ENCODE peak calls at places on chromosomes 3 and 15, in six cellular contexts. D, Z, J, W, B and Q are unnamed samples.

GRCh38 chr3:41464858-41465257 is 265.6 kb downstream of the CTNNB1 start:
- DNase-seq in J (no peak), B (no peak), D (no peak), W (no peak), Z (no peak), Q (no peak)

GRCh38 chr3:132788299-132788698 is 66.1 kb upstream of the NPHP3 start:
- DNase-seq in B (no peak), J (no peak), D (no peak), W (no peak), Z (peak), Q (no peak)

GRCh38 chr3:31407665-31408064 is 125.1 kb upstream of the STT3B start:
- DNase-seq in J (no peak), B (no peak), W (no peak), Z (no peak), D (no peak), Q (no peak)

GRCh38 chr15:49045691-49046112 is 544 bp downstream of the SECISBP2L start:
- DNase-seq in D (peak), W (no peak), J (peak), B (no peak), Z (no peak), Q (peak)

GRCh38 chr3:40152482-40153133 is 156.9 kb upstream of the EIF1B start:
- DNase-seq in Z (no peak), D (no peak), W (no peak), J (no peak), B (no peak), Q (no peak)

GRCh38 chr3:120102674-120103073 is 8.4 kb upstream of the GSK3B start:
- DNase-seq in W (no peak), Z (no peak), J (no peak), D (no peak), B (no peak), Q (no peak)

GRCh38 chr3:52052831-52053306 is 3.5 kb downstream of the DUSP7 start:
- DNase-seq in D (peak), Z (no peak), W (peak), B (peak), J (peak), Q (peak)

GRCh38 chr3:114205541-114205940 is 26.7 kb upstream of the DRD3 start:
- DNase-seq in D (no peak), W (no peak), B (no peak), J (no peak), Z (no peak), Q (no peak)

GRCh38 chr3:120025520-120025919 is 68.7 kb downstream of the GSK3B start:
- DNase-seq in D (no peak), B (no peak), J (no peak), W (no peak), Z (no peak), Q (no peak)

GRCh38 chr3:137304313-137305056 is 346.7 kb downstream of the IL20RB start:
- DNase-seq in Z (no peak), J (no peak), B (peak), D (no peak), W (no peak), Q (no peak)

GRCh38 chr3:113212155-113212844 is 943 bp downstream of the BOC start:
- DNase-seq in D (no peak), B (peak), Z (no peak), W (peak), J (no peak), Q (no peak)

GRCh38 chr3:27521179-27521871 is 37.1 kb upstream of the SLC4A7 start:
- DNase-seq in J (no peak), W (no peak), D (no peak), Z (no peak), B (no peak), Q (peak)

GRCh38 chr3:1847571-1847970 is 251.1 kb upstream of the CNTN4 start:
- DNase-seq in W (no peak), J (no peak), Z (no peak), B (no peak), D (no peak), Q (no peak)

GRCh38 chr15:65049418-65049840 is 4.2 kb downstream of the SLC51B start:
- DNase-seq in J (peak), W (peak), B (peak), Z (peak), D (peak), Q (no peak)

GRCh38 chr15:96416934-96417759 is 86.6 kb downstream of the NR2F2 start:
- DNase-seq in B (peak), D (peak), J (no peak), W (no peak), Z (no peak), Q (no peak)

GRCh38 chr3:36447063-36447462 is 66.8 kb downstream of the STAC start:
- DNase-seq in W (no peak), D (no peak), B (no peak), J (no peak), Z (no peak), Q (peak)

GRCh38 chr3:165346503-165346902 is 150.3 kb upstream of the SLITRK3 start:
- DNase-seq in B (no peak), D (no peak), W (no peak), Z (no peak), J (no peak), Q (no peak)

GRCh38 chr3:16329792-16330061 is 64.7 kb downstream of the OXNAD1 start:
- DNase-seq in B (no peak), J (no peak), D (no peak), Z (no peak), W (peak), Q (no peak)

GRCh38 chr15:28911295-28911979 is 25.7 kb downstream of the APBA2 start:
- DNase-seq in B (no peak), Z (no peak), W (peak), D (peak), J (no peak), Q (no peak)

GRCh38 chr15:58437531-58438105 is 5.8 kb downstream of the LIPC start:
- DNase-seq in Z (no peak), D (no peak), J (no peak), B (no peak), W (no peak), Q (no peak)

GRCh38 chr3:173660645-173661299 is 263.2 kb downstream of the NLGN1 start:
- DNase-seq in D (no peak), W (no peak), B (no peak), Z (no peak), J (no peak), Q (no peak)

GRCh38 chr3:64444619-64445317 is 219.5 kb upstream of the PRICKLE2 start:
- DNase-seq in B (no peak), W (peak), Z (no peak), D (no peak), J (no peak), Q (no peak)

GRCh38 chr3:131047582-131047981 is 20.9 kb downstream of the NEK11 start:
- DNase-seq in B (peak), J (no peak), W (no peak), D (no peak), Z (no peak), Q (peak)

GRCh38 chr3:82306189-82306588 is 544.7 kb upstream of the GBE1 start:
- DNase-seq in Z (no peak), W (no peak), B (no peak), D (no peak), J (no peak), Q (no peak)

GRCh38 chr15:81106560-81106959 is 27.5 kb upstream of the CFAP161 start:
- DNase-seq in J (peak), B (peak), Z (peak), D (peak), W (peak), Q (peak)

GRCh38 chr3:13497386-13497785 is 17.3 kb downstream of the HDAC11 start:
- DNase-seq in Z (no peak), D (no peak), W (no peak), B (no peak), J (peak), Q (no peak)

GRCh38 chr15:93943607-93944006 is 287.8 kb upstream of the MCTP2 start:
- DNase-seq in J (no peak), W (peak), B (no peak), D (no peak), Z (no peak), Q (no peak)

GRCh38 chr15:47987908-47988532 is 132.8 kb upstream of the SLC24A5 start:
- DNase-seq in J (peak), D (no peak), Z (peak), W (peak), B (no peak), Q (peak)

GRCh38 chr15:92909131-92909781 is 9.1 kb downstream of the CHD2 start:
- DNase-seq in J (no peak), D (no peak), Z (no peak), B (no peak), W (no peak), Q (no peak)

GRCh38 chr15:47717036-47717611 is at the start of gene SEMA6D:
- DNase-seq in W (peak), D (peak), Z (no peak), J (no peak), B (peak), Q (peak)

DNA sequence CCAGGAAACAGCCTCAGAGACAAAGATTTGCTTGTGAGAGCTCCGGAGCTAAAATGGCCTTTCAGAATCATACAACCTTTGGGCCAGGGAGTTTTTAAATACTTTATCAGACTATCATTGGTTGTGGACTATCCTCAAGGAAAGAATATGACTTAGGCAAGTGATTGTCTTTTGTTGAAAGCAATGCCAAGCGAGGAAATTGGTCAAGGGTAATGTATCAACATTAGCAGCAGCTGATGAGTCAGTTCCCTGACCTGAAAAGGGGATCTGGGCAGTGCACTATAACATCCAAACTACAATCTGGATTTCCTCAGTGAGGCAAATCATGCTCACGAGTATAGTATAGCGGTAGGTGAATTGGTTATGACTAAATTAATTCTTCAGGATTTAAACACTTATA is 303.6 kb downstream of the LSAMP start:
- DNase-seq in W (no peak), D (no peak), B (no peak), J (no peak), Z (no peak), Q (no peak)
- TF ChIP-seq RAD21 in W (no peak), D (no peak), B (no peak), J (no peak), Z (no peak), Q (no peak)

GRCh38 chr3:38454179-38454883 is 641 bp downstream of the ACVR2B start:
- DNase-seq in Z (no peak), D (peak), J (no peak), B (peak), W (peak), Q (no peak)
- TF ChIP-seq POLR2AphosphoS5 in Z (no peak), D (no peak), J (no peak), B (peak), W (no peak), Q (no peak)

DNA sequence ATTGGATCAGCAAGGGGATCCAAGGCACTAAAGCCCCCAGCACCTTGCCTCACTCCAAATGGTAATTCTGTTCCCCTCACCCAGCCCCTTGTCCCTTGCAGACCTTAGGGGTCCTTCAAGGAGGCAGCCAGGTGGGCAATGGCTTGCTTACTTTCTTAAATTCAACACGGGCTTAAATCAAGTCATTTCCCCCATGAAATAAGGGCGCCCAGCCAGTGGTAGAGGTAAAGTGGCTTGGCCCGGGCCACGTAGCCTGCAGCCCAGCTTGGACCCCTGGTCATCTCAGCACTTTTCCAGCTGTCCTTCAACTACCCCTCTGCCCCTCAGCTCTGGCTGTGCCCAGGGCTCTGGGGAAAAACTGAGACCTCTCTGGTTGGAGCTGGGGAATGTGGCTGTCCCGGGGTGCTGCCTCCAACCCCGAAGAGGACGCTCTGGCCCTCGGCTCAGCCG is 1.2 kb downstream of the PSTPIP1 start:
- DNase-seq in B (no peak), D (no peak), W (no peak), Z (no peak), J (no peak), Q (no peak)
- H3K9ac ChIP-seq in B (no peak), D (no peak), W (peak), Z (no peak), J (peak), Q (no peak)

DNA sequence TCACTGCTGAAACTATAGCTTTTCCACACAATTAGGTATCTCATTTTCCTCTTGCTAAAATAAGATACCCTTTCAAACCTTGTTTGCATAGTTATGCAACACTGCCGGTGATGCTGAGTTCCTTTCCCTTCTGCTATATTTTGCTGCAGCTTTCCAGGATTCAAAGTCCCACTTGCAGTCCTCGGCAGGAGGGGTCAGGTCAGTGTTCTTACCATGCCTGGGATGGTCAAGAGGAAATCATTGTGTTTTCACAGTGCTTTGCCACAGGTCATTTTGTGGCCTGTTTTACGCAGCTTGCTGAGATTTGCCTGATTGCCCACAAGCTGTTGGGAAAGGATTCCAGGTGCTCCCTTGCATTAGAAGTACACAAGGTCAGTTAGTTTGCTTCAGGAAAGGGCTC is 156.9 kb downstream of the B3GALNT1 start:
- DNase-seq in W (no peak), B (no peak), J (no peak), Z (no peak), D (no peak), Q (peak)
- TF ChIP-seq RAD21 in W (no peak), B (no peak), J (no peak), Z (no peak), D (no peak), Q (no peak)

GRCh38 chr15:25545017-25545416 is 106.2 kb upstream of the UBE3A start:
- DNase-seq in B (no peak), Z (no peak), D (no peak), W (no peak), J (no peak), Q (no peak)

GRCh38 chr15:25542648-25543047 is 103.8 kb upstream of the UBE3A start:
- DNase-seq in W (no peak), B (no peak), D (no peak), Z (no peak), J (no peak), Q (no peak)

GRCh38 chr15:25544076-25544475 is 105.3 kb upstream of the UBE3A start:
- DNase-seq in W (no peak), B (no peak), Z (no peak), D (no peak), J (no peak), Q (no peak)

GRCh38 chr15:25541228-25541627 is 102.4 kb upstream of the UBE3A start:
- DNase-seq in J (no peak), D (no peak), B (no peak), Z (no peak), W (no peak), Q (no peak)

DNA sequence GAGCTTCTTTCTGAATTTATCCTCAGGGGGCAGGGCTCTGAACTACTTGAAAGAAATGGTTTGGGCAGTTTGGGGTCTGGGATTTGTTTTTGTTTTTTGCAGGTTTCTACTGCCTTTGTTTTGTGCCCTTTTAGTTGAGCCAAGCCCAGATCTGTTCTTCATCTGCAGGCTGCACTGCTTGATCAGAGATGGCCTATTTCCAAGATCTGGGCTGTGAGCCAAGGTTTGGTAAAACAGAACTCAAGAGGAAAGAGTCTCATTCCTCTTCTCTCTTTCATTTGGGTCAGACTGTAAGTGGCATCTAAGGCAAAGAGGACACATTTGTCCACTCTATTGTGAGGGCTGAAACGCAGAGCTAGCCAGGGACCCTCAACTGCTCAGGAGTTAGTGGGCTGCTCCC is 104.3 kb upstream of the UBE3A start:
- DNase-seq in W (peak), Z (no peak), D (no peak), B (no peak), J (no peak), Q (no peak)
- TF ChIP-seq POLR2AphosphoS5 in W (no peak), Z (no peak), D (no peak), B (no peak), J (no peak), Q (no peak)